ENCODE peak calls at places on chromosomes 11 and 22, in five cellular contexts. Y is IMR-90, Z is mesendoderm, E is neuronal stem cell, O is H9. M is an unnamed sample.

GRCh38 chr11:6736495-6737121 is 35.2 kb downstream of the OR2AG2 start:
- DNase-seq in Y (no peak), Z (no peak), E (no peak), O (no peak), M (no peak)

GRCh38 chr22:39253427-39254070 is 8.8 kb upstream of the PDGFB start:
- DNase-seq in Y (peak; percentile 89), Z (peak; percentile 86), E (no peak), O (no peak), M (peak; percentile 43)

GRCh38 chr11:129445226-129445625 is 69.6 kb downstream of the BARX2 start:
- DNase-seq in Y (no peak), Z (no peak), E (no peak), O (no peak), M (no peak)

GRCh38 chr11:44338721-44339529 is 29.0 kb upstream of the ALX4 start:
- DNase-seq in Y (no peak), Z (peak; percentile 48), E (no peak), O (no peak), M (no peak)

GRCh38 chr11:108985611-108986279 is 320.9 kb downstream of the DDX10 start:
- DNase-seq in Y (peak; percentile 82), Z (no peak), E (no peak), O (no peak), M (no peak)

GRCh38 chr22:47366026-47366767 is 603.7 kb downstream of the TBC1D22A start:
- DNase-seq in Y (no peak), Z (no peak), E (no peak), O (no peak), M (no peak)

GRCh38 chr22:24482586-24482985 is 12.5 kb upstream of the UPB1 start:
- DNase-seq in Y (peak; percentile 79), Z (peak; percentile 31), E (no peak), O (no peak), M (no peak)

GRCh38 chr11:66006134-66006890 is 4.0 kb downstream of the BANF1 start:
- DNase-seq in Y (no peak), Z (no peak), E (no peak), O (no peak), M (no peak)

GRCh38 chr11:128579790-128580504 is 7.4 kb downstream of the ETS1 start:
- DNase-seq in Y (peak; percentile 79), Z (no peak), E (no peak), O (no peak), M (peak; percentile 6)

GRCh38 chr11:63795066-63795465 is 18.2 kb upstream of the SPINDOC start:
- DNase-seq in Y (no peak), Z (no peak), E (no peak), O (no peak), M (no peak)

GRCh38 chr11:17734986-17735822 is 623 bp downstream of the KCNC1 start:
- DNase-seq in Y (peak; percentile 69), Z (peak; percentile 82), E (peak; percentile 86), O (peak; percentile 80), M (peak; percentile 69)

GRCh38 chr11:64744544-64745218 is 739 bp upstream of the RASGRP2 start:
- DNase-seq in Y (no peak), Z (no peak), E (no peak), O (no peak), M (no peak)

GRCh38 chr11:116373107-116373506 is 399.7 kb downstream of the BUD13 start:
- DNase-seq in Y (no peak), Z (no peak), E (no peak), O (no peak), M (no peak)

GRCh38 chr11:71305451-71306125 is 53.2 kb upstream of the SHANK2 start:
- DNase-seq in Y (no peak), Z (no peak), E (no peak), O (peak; percentile 10), M (peak; percentile 34)

GRCh38 chr22:49197500-49197899 is 630.2 kb downstream of the BRD1 start:
- DNase-seq in Y (no peak), Z (peak; percentile 18), E (no peak), O (peak; percentile 50), M (no peak)

GRCh38 chr22:20117656-20118571 is 888 bp upstream of the TRMT2A start:
- DNase-seq in Y (peak; percentile 25), Z (peak; percentile 21), E (no peak), O (no peak), M (no peak)

GRCh38 chr11:72703281-72704008 is 29.2 kb upstream of the PDE2A start:
- DNase-seq in Y (peak; percentile 63), Z (no peak), E (no peak), O (no peak), M (no peak)

GRCh38 chr11:47856186-47856585 is 8.0 kb upstream of the NUP160 start:
- DNase-seq in Y (peak; percentile 58), Z (no peak), E (no peak), O (no peak), M (no peak)

GRCh38 chr11:74684661-74685060 is 46.6 kb downstream of the CHRDL2 start:
- DNase-seq in Y (no peak), Z (no peak), E (no peak), O (no peak), M (no peak)

GRCh38 chr11:65524010-65524746 is 705 bp upstream of the SCYL1 start:
- DNase-seq in Y (no peak), Z (no peak), E (no peak), O (no peak), M (no peak)

GRCh38 chr11:824292-824880 is 3.3 kb upstream of the CRACR2B start:
- DNase-seq in Y (no peak), Z (no peak), E (no peak), O (no peak), M (no peak)

GRCh38 chr11:46345881-46346484 is 1.3 kb upstream of the DGKZ start:
- DNase-seq in Y (no peak), Z (no peak), E (no peak), O (no peak), M (no peak)
- H2BK5ac ChIP-seq in Y (no peak overlapping the region), Z (no peak overlapping the region), E (peak overlapping the region; percentile 2), O (no peak overlapping the region), M (peak overlapping the region; percentile 74)

GRCh38 chr22:42883970-42884369 is 26.9 kb upstream of the ARFGAP3 start:
- DNase-seq in Y (no peak), Z (no peak), E (no peak), O (no peak), M (no peak)

GRCh38 chr22:42881298-42881697 is 24.2 kb upstream of the ARFGAP3 start:
- DNase-seq in Y (no peak), Z (no peak), E (no peak), O (no peak), M (no peak)

GRCh38 chr22:42884616-42885375 is 27.7 kb upstream of the ARFGAP3 start:
- DNase-seq in Y (no peak), Z (peak; percentile 89), E (no peak), O (no peak), M (no peak)

GRCh38 chr22:42881982-42882656 is 25.0 kb upstream of the ARFGAP3 start:
- DNase-seq in Y (no peak), Z (peak; percentile 51), E (no peak), O (no peak), M (no peak)

GRCh38 chr22:42883121-42883520 is 26.0 kb upstream of the ARFGAP3 start:
- DNase-seq in Y (no peak), Z (no peak), E (no peak), O (no peak), M (no peak)
- H3K9ac ChIP-seq in Y (no peak overlapping the region), Z (no peak overlapping the region), E (peak overlapping the region; percentile 10), O (no peak overlapping the region), M (no peak overlapping the region)

GRCh38 chr11:80477178-80477577 is 1036.3 kb upstream of the TENM4 start:
- DNase-seq in Y (no peak), Z (no peak), E (no peak), O (no peak), M (peak; percentile 43)

DNA sequence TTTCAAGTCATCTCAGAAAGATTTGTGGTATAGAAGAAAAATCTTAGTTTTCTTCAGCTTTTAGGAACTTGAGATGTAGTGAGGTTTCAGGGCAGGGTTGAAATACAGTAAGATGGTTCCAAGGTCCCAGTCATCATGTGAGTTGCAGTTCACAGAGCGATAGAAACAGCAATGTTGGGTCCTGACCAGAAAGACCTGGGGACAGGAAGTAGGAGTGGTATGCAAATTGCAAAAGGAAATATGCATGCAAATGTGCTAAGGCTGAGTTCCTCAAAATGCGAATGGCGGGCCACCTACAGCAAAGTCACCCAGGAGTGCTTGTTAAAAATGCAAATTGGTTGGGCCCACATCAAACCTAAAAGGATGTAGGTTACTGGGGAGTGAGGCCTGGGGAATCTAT is 1032.7 kb upstream of the TENM4 start:
- DNase-seq in Y (no peak), Z (peak; percentile 59), E (no peak), O (no peak), M (no peak)
- H3K18ac ChIP-seq in Y (no peak overlapping the region), Z (peak overlapping the region; percentile 60), E (no peak overlapping the region), O (no peak overlapping the region), M (no peak overlapping the region)

GRCh38 chr11:33690290-33691050 is 10.2 kb downstream of the C11orf91 start:
- DNase-seq in Y (peak; percentile 99), Z (no peak), E (no peak), O (no peak), M (peak; percentile 76)

GRCh38 chr11:33689506-33689905 is 11.1 kb downstream of the C11orf91 start:
- DNase-seq in Y (no peak), Z (no peak), E (no peak), O (no peak), M (no peak)

GRCh38 chr11:33689089-33689488 is 11.5 kb downstream of the C11orf91 start:
- DNase-seq in Y (no peak), Z (no peak), E (no peak), O (no peak), M (no peak)

GRCh38 chr11:33692013-33692504 is 8.6 kb downstream of the C11orf91 start:
- DNase-seq in Y (peak; percentile 98), Z (peak; percentile 62), E (no peak), O (no peak), M (peak; percentile 91)

GRCh38 chr11:33691051-33691864 is 9.4 kb downstream of the C11orf91 start:
- DNase-seq in Y (no peak), Z (peak; percentile 62), E (no peak), O (no peak), M (peak; percentile 95)
- H2BK5ac ChIP-seq in Y (peak overlapping the region; percentile 95), Z (no peak overlapping the region), E (no peak overlapping the region), O (no peak overlapping the region), M (peak overlapping the region; percentile 87)

M was measured in trophoblast cell.